ENCODE peak calls at places on chromosome 1, in eight cellular contexts. T, P, D, L, J, O, X and M are unnamed samples.

GRCh38 chr1:177315270-177315669 is 144.5 kb downstream of the BRINP2 start:
- DNase-seq in J (no peak), X (no peak), O (no peak), P (no peak), T (no peak), L (no peak), D (no peak), M (no peak)

GRCh38 chr1:113784104-113784779 is 25.0 kb upstream of the PHTF1 start:
- DNase-seq in P (no peak), L (no peak), D (no peak), J (no peak), T (no peak), O (no peak), X (peak; percentile 41), M (no peak)

GRCh38 chr1:3249846-3250501 is 181.0 kb downstream of the PRDM16 start:
- DNase-seq in D (no peak), O (no peak), L (no peak), T (no peak), P (no peak), X (no peak), J (no peak), M (peak; percentile 16)

GRCh38 chr1:232940262-232940661 is 10.1 kb upstream of the NTPCR start:
- DNase-seq in D (no peak), L (no peak), J (no peak), O (no peak), P (no peak), T (no peak), X (no peak), M (no peak)

GRCh38 chr1:13694886-13695684 is 4.9 kb upstream of the PRDM2 start:
- DNase-seq in P (no peak), L (no peak), J (no peak), D (no peak), O (no peak), T (no peak), X (no peak), M (no peak)

GRCh38 chr1:57307382-57307781 is 116.5 kb downstream of the DAB1 start:
- DNase-seq in J (no peak), T (no peak), L (no peak), O (peak; percentile 1), P (no peak), X (no peak), D (no peak), M (no peak)

GRCh38 chr1:39387452-39387851 is 104.0 kb upstream of the BMP8A start:
- DNase-seq in O (peak; percentile 65), X (no peak), L (peak; percentile 86), P (no peak), D (no peak), J (no peak), T (peak; percentile 44), M (peak; percentile 85)

GRCh38 chr1:1402081-1402900 is 3.2 kb upstream of the CCNL2 start:
- DNase-seq in L (peak; percentile 66), J (no peak), D (peak; percentile 77), X (peak; percentile 42), O (peak; percentile 71), P (no peak), T (peak; percentile 33), M (peak; percentile 56)

GRCh38 chr1:223620297-223620900 is 45.1 kb downstream of the CAPN8 start:
- DNase-seq in P (no peak), L (peak; percentile 80), O (no peak), T (no peak), D (no peak), J (no peak), X (no peak), M (no peak)

GRCh38 chr1:40078512-40079333 is 18.3 kb downstream of the PPT1 start:
- DNase-seq in T (peak; percentile 20), O (peak; percentile 66), D (peak; percentile 69), X (peak; percentile 60), P (no peak), J (peak; percentile 58), L (peak; percentile 51), M (peak; percentile 37)

GRCh38 chr1:23727362-23727811 is 15.9 kb upstream of the ELOA start:
- DNase-seq in T (no peak), J (peak; percentile 64), O (peak; percentile 36), D (no peak), P (peak; percentile 73), L (no peak), X (peak; percentile 23), M (no peak)

GRCh38 chr1:243917863-243918565 is 68.0 kb upstream of the AKT3 start:
- DNase-seq in J (no peak), P (peak; percentile 20), L (no peak), O (no peak), T (no peak), X (no peak), D (peak; percentile 19), M (peak; percentile 26)

GRCh38 chr1:145908653-145909052 is 1.2 kb downstream of the ITGA10 start:
- DNase-seq in O (no peak), P (no peak), L (no peak), X (no peak), T (no peak), J (no peak), D (no peak), M (peak; percentile 49)

GRCh38 chr1:76075877-76076276 is 1.3 kb downstream of the ST6GALNAC3 start:
- DNase-seq in P (no peak), L (no peak), J (no peak), O (no peak), T (peak; percentile 74), X (peak; percentile 99), D (no peak), M (no peak)

GRCh38 chr1:201356236-201356635 is 21.2 kb downstream of the TNNT2 start:
- DNase-seq in X (no peak), O (no peak), P (no peak), J (no peak), L (no peak), T (no peak), D (no peak), M (no peak)

GRCh38 chr1:66175107-66175506 is 358.8 kb upstream of the SGIP1 start:
- DNase-seq in O (no peak), X (no peak), D (no peak), T (no peak), L (no peak), P (no peak), J (no peak), M (no peak)

GRCh38 chr1:42144336-42145189 is 8.6 kb upstream of the GUCA2B start:
- DNase-seq in O (no peak), L (no peak), J (peak; percentile 30), T (no peak), P (no peak), D (no peak), X (no peak), M (no peak)

GRCh38 chr1:48003741-48004503 is 6.7 kb upstream of the TRABD2B start:
- DNase-seq in T (no peak), L (peak; percentile 66), X (no peak), J (no peak), D (peak; percentile 36), O (no peak), P (no peak), M (no peak)

GRCh38 chr1:225447649-225448048 is 19.8 kb upstream of the LBR start:
- DNase-seq in O (no peak), P (peak; percentile 74), J (peak; percentile 76), L (no peak), X (no peak), T (no peak), D (no peak), M (peak; percentile 53)

GRCh38 chr1:245332513-245332912 is 177.7 kb downstream of the KIF26B start:
- DNase-seq in P (no peak), O (no peak), J (no peak), L (peak; percentile 92), D (no peak), X (no peak), T (no peak), M (no peak)

GRCh38 chr1:173269490-173270230 is 62.5 kb upstream of the TNFSF4 start:
- DNase-seq in O (peak; percentile 79), J (no peak), T (no peak), L (peak; percentile 85), D (no peak), X (no peak), P (no peak), M (peak; percentile 86)

GRCh38 chr1:63087966-63088365 is 234.4 kb upstream of the FOXD3 start:
- DNase-seq in O (peak; percentile 12), J (no peak), T (no peak), X (no peak), D (peak; percentile 88), L (no peak), P (no peak), M (peak; percentile 22)

GRCh38 chr1:3620708-3621107 is 4.1 kb upstream of the TPRG1L start:
- DNase-seq in T (no peak), D (no peak), X (no peak), O (no peak), J (no peak), P (no peak), L (no peak), M (no peak)

GRCh38 chr1:169367096-169367685 is 406 bp downstream of the NME7 start:
- DNase-seq in P (no peak), L (no peak), X (no peak), D (peak; percentile 2), O (no peak), J (no peak), T (no peak), M (no peak)